ENCODE peak calls at places on chromosome 3, in five cellular contexts. R is astrocyte of the spinal cord, L is AG08395, F is astrocyte, E is Peyer's patch. W is an unnamed sample.

GRCh38 chr3:179146911-179147570 is 1.1 kb upstream of the PIK3CA start:
- DNase-seq in R (peak; percentile 82), L (peak; percentile 52), F (peak; percentile 48), E (no peak), W (no peak)

GRCh38 chr3:101995371-101996046 is 146.2 kb downstream of the NFKBIZ start:
- DNase-seq in R (peak; percentile 39), L (peak; percentile 3), F (peak; percentile 66), E (no peak), W (peak; percentile 21)

GRCh38 chr3:108159865-108160264 is 62.4 kb downstream of the IFT57 start:
- DNase-seq in R (peak; percentile 46), L (peak; percentile 8), F (peak; percentile 75), E (no peak), W (no peak)

GRCh38 chr3:36969540-36970432 is 23.1 kb downstream of the EPM2AIP1 start:
- DNase-seq in R (peak; percentile 45), L (peak; percentile 43), F (peak; percentile 64), E (no peak), W (peak; percentile 73)

GRCh38 chr3:69255928-69256327 is 130.0 kb downstream of the FRMD4B start:
- DNase-seq in R (no peak), L (no peak), F (no peak), E (no peak), W (no peak)

GRCh38 chr3:5138214-5138981 is 16.3 kb downstream of the ARL8B start:
- DNase-seq in R (peak; percentile 38), L (peak; percentile 25), F (peak; percentile 32), E (no peak), W (no peak)

GRCh38 chr3:160660899-160661298 is 16.1 kb upstream of the ARL14 start:
- DNase-seq in R (no peak), L (no peak), F (no peak), E (no peak), W (no peak)

GRCh38 chr3:52678265-52678927 is 7.3 kb downstream of the PBRM1 start:
- DNase-seq in R (no peak), L (no peak), F (no peak), E (no peak), W (no peak)

GRCh38 chr3:171770689-171771620 is 39.3 kb downstream of the PLD1 start:
- DNase-seq in R (peak; percentile 90), L (peak; percentile 15), F (peak; percentile 84), E (peak; percentile 49), W (no peak)

GRCh38 chr3:194275721-194276120 is 75.4 kb downstream of the CPN2 start:
- DNase-seq in R (no peak), L (no peak), F (no peak), E (no peak), W (no peak)

GRCh38 chr3:61858054-61858453 is 296.7 kb downstream of the PTPRG start:
- DNase-seq in R (peak; percentile 58), L (peak; percentile 34), F (peak; percentile 33), E (no peak), W (no peak)

GRCh38 chr3:13106308-13106970 is 33.2 kb upstream of the IQSEC1 start:
- DNase-seq in R (no peak), L (peak; percentile 24), F (no peak), E (peak; percentile 5), W (no peak)

GRCh38 chr3:44890852-44891251 is 16.4 kb downstream of the TGM4 start:
- DNase-seq in R (no peak), L (no peak), F (no peak), E (no peak), W (no peak)

GRCh38 chr3:20772869-20773268 is 586.9 kb upstream of the SGO1 start:
- DNase-seq in R (no peak), L (no peak), F (no peak), E (no peak), W (no peak)

GRCh38 chr3:163490119-163490518 is 1588.2 kb downstream of the SI start:
- DNase-seq in R (peak; percentile 28), L (peak; percentile 3), F (no peak), E (peak; percentile 51), W (no peak)

GRCh38 chr3:43012189-43012588 is 33.1 kb downstream of the GASK1A start:
- DNase-seq in R (no peak), L (no peak), F (no peak), E (no peak), W (no peak)

GRCh38 chr3:120364821-120365220 is 15.7 kb upstream of the LRRC58 start:
- DNase-seq in R (peak; percentile 8), L (peak; percentile 61), F (peak; percentile 19), E (no peak), W (no peak)

GRCh38 chr3:146469206-146470017 is at the start of gene PLSCR2:
- DNase-seq in R (no peak), L (peak; percentile 31), F (no peak), E (peak; percentile 80), W (no peak)

GRCh38 chr3:60585918-60586317 is 665.3 kb downstream of the FHIT start:
- DNase-seq in R (no peak), L (no peak), F (no peak), E (no peak), W (no peak)

GRCh38 chr3:123099331-123100191 is 32.7 kb downstream of the PDIA5 start:
- DNase-seq in R (no peak), L (no peak), F (no peak), E (peak; percentile 28), W (no peak)

GRCh38 chr3:107241217-107241616 is 136.0 kb upstream of the CCDC54 start:
- DNase-seq in R (peak; percentile 47), L (peak; percentile 29), F (no peak), E (no peak), W (no peak)

GRCh38 chr3:13764161-13764560 is 115.7 kb downstream of the WNT7A start:
- DNase-seq in R (no peak), L (no peak), F (no peak), E (no peak), W (no peak)

GRCh38 chr3:192819001-192819569 is 91.7 kb upstream of the FGF12 start:
- DNase-seq in R (peak; percentile 83), L (peak; percentile 83), F (peak; percentile 84), E (no peak), W (peak; percentile 54)

GRCh38 chr3:25468866-25469319 is 40.8 kb downstream of the RARB start:
- DNase-seq in R (peak; percentile 74), L (peak; percentile 60), F (peak; percentile 64), E (no peak), W (no peak)

GRCh38 chr3:128549283-128550112 is 56.5 kb upstream of the GATA2 start:
- DNase-seq in R (peak; percentile 84), L (peak; percentile 58), F (peak; percentile 84), E (peak; percentile 42), W (no peak)

GRCh38 chr3:124532071-124532470 is 198.2 kb upstream of the UMPS start:
- DNase-seq in R (no peak), L (no peak), F (peak; percentile 58), E (no peak), W (peak; percentile 4)

GRCh38 chr3:24149032-24149431 is 203.9 kb downstream of the NR1D2 start:
- DNase-seq in R (no peak), L (no peak), F (no peak), E (no peak), W (no peak)

GRCh38 chr3:141243295-141243707 is 11.7 kb downstream of the PXYLP1 start:
- DNase-seq in R (no peak), L (peak; percentile 37), F (peak; percentile 60), E (no peak), W (no peak)

GRCh38 chr3:132360717-132361116 is 43.5 kb downstream of the ACP3 start:
- DNase-seq in R (no peak), L (no peak), F (no peak), E (no peak), W (no peak)

GRCh38 chr3:141081141-141081795 is 30.1 kb downstream of the SPSB4 start:
- DNase-seq in R (no peak), L (no peak), F (no peak), E (no peak), W (no peak)

GRCh38 chr3:183229177-183229576 is 23.9 kb upstream of the B3GNT5 start:
- DNase-seq in R (no peak), L (no peak), F (no peak), E (no peak), W (no peak)

GRCh38 chr3:56613016-56613415 is 56.0 kb downstream of the CCDC66 start:
- DNase-seq in R (no peak), L (no peak), F (no peak), E (no peak), W (no peak)